ENCODE peak calls at places on chromosomes 16 and 17, in five cellular contexts. A is stimulated activated CD4-positive, alpha-beta T cell treated with anti-CD3 and anti-CD28 coated beads, Interleukin-15, amount 100 ng/mL, for 24 hours; S is stimulated activated CD8-positive, alpha-beta memory T cell treated with anti-CD3 and anti-CD28 coated beads, Interleukin-12 subunit alpha, Interleukin-12 subunit beta, amount 100 ng/mL, for 4 hours; E is HFFc6; R is midbrain. X is an unnamed sample.

GRCh38 chr17:12050646-12051225 is 30.1 kb downstream of the MAP2K4 start:
- DNase-seq in S (no peak), R (no peak), A (no peak), E (no peak), X (no peak)

GRCh38 chr16:4212934-4213296 is 29.0 kb downstream of the SRL start:
- DNase-seq in S (no peak), E (peak), A (no peak), R (no peak), X (no peak)

GRCh38 chr17:35560703-35561102 is at the start of gene SLFN14:
- DNase-seq in R (no peak), A (no peak), S (no peak), E (no peak), X (no peak)

GRCh38 chr16:89936508-89936907 is 12.0 kb upstream of the DEF8 start:
- DNase-seq in S (no peak), A (no peak), R (no peak), E (no peak), X (no peak)

GRCh38 chr16:49929606-49930005 is 73.7 kb upstream of the ZNF423 start:
- DNase-seq in E (no peak), S (no peak), A (no peak), R (no peak), X (no peak)

GRCh38 chr16:89982318-89982717 is 33.8 kb downstream of the DEF8 start:
- DNase-seq in E (no peak), A (no peak), R (no peak), S (no peak), X (no peak)

GRCh38 chr17:14052886-14053615 is 16.3 kb upstream of the COX10 start:
- DNase-seq in E (no peak), S (no peak), A (no peak), R (no peak), X (no peak)

GRCh38 chr17:40293363-40293762 is 5.7 kb downstream of the CDC6 start:
- DNase-seq in E (no peak), A (no peak), R (no peak), S (no peak), X (no peak)

GRCh38 chr17:36601303-36602029 is at the start of gene MRM1:
- DNase-seq in S (peak), E (peak), R (peak), A (peak), X (peak)

GRCh38 chr16:58384437-58385055 is 7.7 kb upstream of the GINS3 start:
- DNase-seq in E (no peak), R (no peak), S (no peak), A (no peak), X (no peak)

GRCh38 chr17:77189148-77189547 is 48.4 kb downstream of the SEC14L1 start:
- DNase-seq in E (no peak), S (no peak), A (peak), R (no peak), X (peak)

GRCh38 chr17:57109393-57110151 is 24.5 kb downstream of the AKAP1 start:
- DNase-seq in E (no peak), R (no peak), S (no peak), A (no peak), X (no peak)

GRCh38 chr16:8751481-8752311 is 45.7 kb downstream of the TMEM186 start:
- DNase-seq in E (peak), R (no peak), S (no peak), A (no peak), X (no peak)

GRCh38 chr16:752008-752315 is 8.6 kb upstream of the MSLN start:
- DNase-seq in S (no peak), A (no peak), R (no peak), E (no peak), X (no peak)

GRCh38 chr17:77677210-77677609 is 281.3 kb upstream of the TNRC6C start:
- DNase-seq in S (no peak), A (no peak), R (no peak), E (no peak), X (no peak)

GRCh38 chr17:77481476-77482374 is 341.0 kb downstream of the SEC14L1 start:
- DNase-seq in R (no peak), E (no peak), S (no peak), A (no peak), X (no peak)

GRCh38 chr17:57051886-57052342 is 33.1 kb upstream of the AKAP1 start:
- DNase-seq in R (no peak), E (no peak), S (no peak), A (no peak), X (no peak)

X was measured in stimulated activated effector memory CD8-positive, alpha-beta T cell treated with anti-CD3 and anti-CD28 coated beads, Interleukin-12 subunit alpha, Interleukin-12 subunit beta, amount 100 ng/mL, for 72 hours.